ENCODE peak calls at places on chromosomes 1 and 21, in nine cellular contexts. Z, G, F, X, B, C, A, T and K are unnamed samples.

GRCh38 chr1:97632075-97632474 is 288.8 kb downstream of the DPYD start:
- DNase-seq in A (no peak), C (no peak), G (no peak), X (no peak), B (no peak), T (no peak), F (no peak), Z (peak; percentile 60), K (no peak)

GRCh38 chr21:32733356-32733755 is 5.5 kb upstream of the SYNJ1 start:
- DNase-seq in F (no peak), G (no peak), X (no peak), A (no peak), C (no peak), T (no peak), Z (no peak), B (no peak), K (no peak)

GRCh38 chr1:54403808-54404261 is 2.4 kb downstream of the SSBP3 start:
- DNase-seq in C (no peak), T (no peak), A (no peak), Z (peak; percentile 84), F (no peak), B (no peak), G (no peak), X (no peak), K (no peak)

GRCh38 chr1:172018727-172019311 is 177.5 kb downstream of the DNM3 start:
- DNase-seq in C (no peak), X (no peak), T (no peak), A (no peak), F (no peak), Z (no peak), G (no peak), B (no peak), K (no peak)

GRCh38 chr1:61741682-61742619 is at the start of gene PATJ:
- DNase-seq in F (peak; percentile 87), Z (peak; percentile 4), X (peak; percentile 81), B (no peak), A (peak; percentile 83), T (peak; percentile 89), C (no peak), G (peak; percentile 83), K (peak; percentile 88)

GRCh38 chr1:94119796-94120590 is 955 bp downstream of the ABCA4 start:
- DNase-seq in Z (peak; percentile 23), B (no peak), F (no peak), G (no peak), X (no peak), C (no peak), A (no peak), T (no peak), K (no peak)

GRCh38 chr1:47189844-47190562 is at the start of gene PDZK1IP1:
- DNase-seq in G (peak; percentile 94), A (peak; percentile 74), Z (peak; percentile 67), X (peak; percentile 40), B (no peak), F (peak; percentile 94), C (no peak), T (peak; percentile 88), K (peak; percentile 82)

GRCh38 chr1:30375156-30375555 is 348.2 kb downstream of the MATN1 start:
- DNase-seq in C (no peak), G (no peak), X (no peak), A (no peak), T (no peak), Z (no peak), B (no peak), F (no peak), K (no peak)

GRCh38 chr1:212231372-212231771 is 53.8 kb upstream of the PPP2R5A start:
- DNase-seq in B (no peak), G (no peak), X (no peak), T (no peak), A (no peak), F (peak; percentile 32), C (no peak), Z (no peak), K (no peak)

GRCh38 chr1:9719978-9720722 is 68.6 kb downstream of the PIK3CD start:
- DNase-seq in Z (no peak), C (no peak), X (no peak), A (no peak), F (no peak), T (no peak), G (no peak), B (no peak), K (no peak)

GRCh38 chr1:100896481-100896982 is 642 bp downstream of the SLC30A7 start:
- DNase-seq in X (no peak), A (no peak), C (peak; percentile 6), G (no peak), T (peak; percentile 63), F (peak; percentile 34), Z (peak; percentile 65), B (peak; percentile 57), K (peak; percentile 19)

GRCh38 chr1:228007801-228008341 is 1.1 kb downstream of the WNT3A start:
- DNase-seq in F (no peak), T (peak; percentile 41), B (no peak), Z (no peak), G (no peak), X (no peak), C (no peak), A (no peak), K (peak; percentile 25)

GRCh38 chr1:160607051-160608032 is 28.0 kb upstream of the CD84 start:
- DNase-seq in X (no peak), B (peak; percentile 90), F (peak; percentile 76), Z (peak; percentile 77), C (no peak), G (no peak), T (peak; percentile 81), A (peak; percentile 31), K (peak; percentile 44)

DNA sequence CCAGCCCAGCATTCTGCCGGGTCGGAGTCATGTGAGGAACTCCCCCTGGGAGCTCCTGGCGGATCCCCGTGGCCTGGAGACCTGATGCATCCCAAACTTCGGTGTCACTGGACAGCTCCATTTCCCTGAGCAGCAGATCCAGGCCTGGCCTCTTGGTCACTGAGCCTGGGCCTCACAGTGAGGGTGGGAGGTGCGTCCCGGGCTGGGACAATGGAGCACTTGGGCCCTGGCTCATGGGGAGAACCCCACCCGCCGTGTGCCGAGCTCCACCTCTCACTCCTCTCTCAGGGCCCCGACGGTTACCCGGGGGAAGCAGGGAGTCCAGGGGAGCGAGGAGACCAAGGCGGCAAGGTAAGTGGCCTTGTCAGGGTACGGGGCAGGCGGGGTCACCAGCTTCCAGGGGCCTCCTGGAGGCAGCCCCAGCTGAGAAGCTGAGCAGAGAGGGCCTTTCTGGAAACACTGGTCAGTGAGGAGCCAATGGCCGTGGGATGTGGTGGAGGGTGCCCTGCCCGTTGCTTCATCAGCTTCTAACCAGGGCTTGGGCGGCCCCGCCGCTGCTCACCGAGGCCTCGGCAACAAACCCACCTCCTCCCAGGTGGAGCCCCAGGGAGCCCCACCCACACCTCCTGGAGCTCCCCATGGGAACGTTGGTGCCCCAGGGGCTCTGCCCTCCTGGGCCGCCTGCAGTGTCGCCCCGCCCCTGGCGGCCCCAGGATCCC is 19.8 kb downstream of the COL6A2 start:
- DNase-seq in Z (no peak), X (peak; percentile 24), T (peak; percentile 39), C (no peak), G (peak; percentile 57), B (no peak), A (peak; percentile 19), F (no peak), K (peak; percentile 40)
- H3K27me3 ChIP-seq in Z (no peaks in the 10 kb centered on the region), X (no peaks in the 10 kb centered on the region), T (no peaks in the 10 kb centered on the region), C (no peaks in the 10 kb centered on the region), G (no peaks in the 10 kb centered on the region), B (no peaks in the 10 kb centered on the region), A (no peaks in the 10 kb centered on the region), F (no peaks in the 10 kb centered on the region), K (no peaks in the 10 kb centered on the region)

DNA sequence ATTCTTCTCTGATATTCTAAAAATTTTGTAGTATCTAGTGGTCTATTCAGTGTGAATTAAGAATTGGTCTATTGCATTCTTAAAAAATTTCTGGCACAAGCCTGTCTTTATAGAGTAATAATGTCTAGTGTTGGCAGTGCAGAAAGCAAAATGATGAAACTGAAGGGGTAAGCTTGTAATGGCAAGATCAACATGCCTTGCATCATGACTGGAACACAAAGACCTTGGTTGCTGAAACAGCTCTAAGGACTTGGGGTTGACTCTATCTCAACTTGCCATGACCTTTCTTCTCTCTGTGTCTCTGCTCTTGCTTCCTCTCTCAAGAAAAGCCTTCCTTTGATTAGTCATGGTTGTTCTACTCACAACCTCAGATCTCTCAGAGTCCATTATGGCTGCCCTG is 46.8 kb upstream of the PROX1 start:
- DNase-seq in B (no peak), C (no peak), A (no peak), T (no peak), X (no peak), Z (no peak), F (no peak), G (no peak), K (no peak)
- TF ChIP-seq POLR2A in B (no peak), C (no peak), A (no peak), T (no peak), X (no peak), Z (no peak), F (no peak), G (no peak), K (no peak)

GRCh38 chr1:202663141-202663540 is 47.1 kb downstream of the SYT2 start:
- DNase-seq in Z (no peak), X (no peak), G (no peak), C (no peak), F (no peak), T (no peak), B (no peak), A (no peak), K (no peak)

GRCh38 chr1:202664083-202664482 is 46.2 kb downstream of the SYT2 start:
- DNase-seq in Z (peak; percentile 58), C (no peak), F (no peak), G (no peak), A (no peak), X (no peak), T (no peak), B (no peak), K (no peak)

GRCh38 chr1:202662081-202662480 is 48.2 kb downstream of the SYT2 start:
- DNase-seq in F (no peak), X (no peak), G (no peak), A (no peak), T (no peak), Z (no peak), C (no peak), B (no peak), K (no peak)

GRCh38 chr1:202661136-202661845 is 49.0 kb downstream of the SYT2 start:
- DNase-seq in B (no peak), C (no peak), A (no peak), Z (no peak), X (no peak), G (no peak), T (no peak), F (no peak), K (no peak)

DNA sequence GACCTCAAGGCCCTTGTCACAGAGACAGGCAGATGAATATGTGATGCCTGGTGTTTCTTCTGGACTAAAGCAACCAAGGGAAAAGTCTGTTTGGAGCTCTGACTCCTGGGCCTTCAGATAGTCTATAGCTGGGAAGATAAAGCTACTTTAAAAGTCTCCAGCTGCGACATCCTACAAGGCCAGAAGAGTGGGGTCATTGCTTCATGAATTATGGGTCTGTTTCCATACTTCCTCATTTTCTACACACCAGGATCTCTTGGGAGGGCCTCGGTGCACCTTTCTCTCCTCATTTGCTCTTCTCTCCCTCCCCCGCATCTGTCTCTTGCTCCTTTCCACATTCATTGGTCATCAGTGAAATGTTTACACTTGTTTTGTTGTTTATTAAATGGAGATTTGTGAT is 44.8 kb downstream of the SYT2 start:
- DNase-seq in A (no peak), G (no peak), T (no peak), F (no peak), X (no peak), B (no peak), Z (no peak), C (no peak), K (no peak)
- H3K27me3 ChIP-seq in A (no peaks in the 10 kb centered on the region), G (peaks cover 44% of the 10 kb centered on the region), T (no peaks in the 10 kb centered on the region), F (no peaks in the 10 kb centered on the region), X (no peaks in the 10 kb centered on the region), B (no peaks in the 10 kb centered on the region), Z (peaks cover 30% of the 10 kb centered on the region), C (no peaks in the 10 kb centered on the region), K (no peaks in the 10 kb centered on the region)

GRCh38 chr1:155273134-155273982 is at the start of gene CLK2:
- DNase-seq in F (peak; percentile 96), G (peak; percentile 96), A (peak; percentile 98), B (peak; percentile 83), T (peak; percentile 97), X (peak; percentile 95), Z (peak; percentile 88), C (peak; percentile 56), K (peak; percentile 94)
- TF ChIP-seq POLR2A in F (peak; percentile 83), G (no peak), A (peak; percentile 79), B (peak; percentile 92), T (peak; percentile 65), X (peak; percentile 82), Z (peak; percentile 47), C (no peak), K (peak; percentile 73)